ENCODE peak calls at places on chromosomes 13 and 19, in six cellular contexts. R is right atrium auricular region; K is WTC11; N is stimulated activated CD4-positive, alpha-beta T cell treated with anti-CD3 and anti-CD28 coated beads, Interleukin-1b, Interleukin-23, amount 100 ng/mL, for 48 hours; Q is GM23248; B is dermis microvascular lymphatic vessel endothelial cell. S is an unnamed sample.

GRCh38 chr19:18860725-18861124 is 29.0 kb downstream of the UPF1 start:
- DNase-seq in R (no peak), K (no peak), N (no peak), Q (no peak), B (no peak), S (no peak)

GRCh38 chr19:51702103-51702753 is 9.1 kb downstream of the SPACA6 start:
- DNase-seq in R (peak; percentile 89), K (peak; percentile 96), N (peak; percentile 55), Q (peak; percentile 84), B (peak; percentile 41), S (no peak)

GRCh38 chr13:112873851-112874750 is 94.9 kb upstream of the MCF2L start:
- DNase-seq in R (peak; percentile 85), K (peak; percentile 87), N (peak; percentile 73), Q (peak; percentile 76), B (peak; percentile 69), S (no peak)

GRCh38 chr19:58037927-58038687 is 4.3 kb downstream of the ZSCAN1 start:
- DNase-seq in R (no peak), K (peak; percentile 56), N (no peak), Q (peak; percentile 12), B (no peak), S (no peak)

GRCh38 chr13:37306778-37307544 is 201.5 kb upstream of the CSNK1A1L start:
- DNase-seq in R (no peak), K (no peak), N (no peak), Q (peak; percentile 93), B (peak; percentile 77), S (no peak)

GRCh38 chr19:17873661-17874422 is 2.1 kb downstream of the SLC5A5 start:
- DNase-seq in R (no peak), K (peak; percentile 88), N (peak; percentile 72), Q (peak; percentile 69), B (peak; percentile 32), S (no peak)

GRCh38 chr13:98203641-98204326 is 26.7 kb upstream of the RNF113B start:
- DNase-seq in R (no peak), K (no peak), N (no peak), Q (peak; percentile 58), B (no peak), S (no peak)

GRCh38 chr19:38890686-38891085 is 8.7 kb downstream of the SIRT2 start:
- DNase-seq in R (no peak), K (no peak), N (no peak), Q (no peak), B (no peak), S (no peak)

GRCh38 chr13:50713849-50714248 is 129.6 kb downstream of the DLEU7 start:
- DNase-seq in R (no peak), K (no peak), N (no peak), Q (peak; percentile 78), B (no peak), S (no peak)

GRCh38 chr13:46544811-46545210 is 8.2 kb upstream of the LRCH1 start:
- DNase-seq in R (no peak), K (no peak), N (no peak), Q (no peak), B (no peak), S (no peak)